ENCODE peak calls at places on chromosomes 16 and 17, in five cellular contexts. H, U, V, Q and T are unnamed samples.

GRCh38 chr16:89946515-89946914 is 2.0 kb upstream of the DEF8 start:
- DNase-seq in Q (no peak), U (no peak), H (no peak), V (no peak), T (no peak)

GRCh38 chr17:40283662-40284061 is 4.0 kb upstream of the CDC6 start:
- DNase-seq in V (peak), H (no peak), Q (no peak), U (peak), T (no peak)

GRCh38 chr17:63972796-63973195 is at the start of gene SCN4A:
- DNase-seq in H (no peak), Q (no peak), U (no peak), V (no peak), T (no peak)

GRCh38 chr16:88471575-88471974 is 18.5 kb downstream of the ZFPM1 start:
- DNase-seq in Q (no peak), V (peak), U (no peak), H (no peak), T (no peak)

GRCh38 chr16:72291531-72291981 is 119.6 kb upstream of the PMFBP1 start:
- DNase-seq in Q (no peak), H (no peak), U (peak), V (peak), T (no peak)

GRCh38 chr17:5705081-5705875 is 121.0 kb upstream of the NLRP1 start:
- DNase-seq in U (no peak), Q (no peak), H (peak), V (no peak), T (no peak)

GRCh38 chr17:29155235-29155965 is 24.8 kb downstream of the MYO18A start:
- DNase-seq in U (no peak), V (peak), Q (peak), H (no peak), T (no peak)

GRCh38 chr16:31458073-31458834 is 1.0 kb upstream of the ARMC5 start:
- DNase-seq in Q (peak), H (peak), V (no peak), U (peak), T (peak)

GRCh38 chr17:68777243-68777855 is 176.2 kb upstream of the FAM20A start:
- DNase-seq in H (peak), V (peak), U (peak), Q (no peak), T (no peak)

DNA sequence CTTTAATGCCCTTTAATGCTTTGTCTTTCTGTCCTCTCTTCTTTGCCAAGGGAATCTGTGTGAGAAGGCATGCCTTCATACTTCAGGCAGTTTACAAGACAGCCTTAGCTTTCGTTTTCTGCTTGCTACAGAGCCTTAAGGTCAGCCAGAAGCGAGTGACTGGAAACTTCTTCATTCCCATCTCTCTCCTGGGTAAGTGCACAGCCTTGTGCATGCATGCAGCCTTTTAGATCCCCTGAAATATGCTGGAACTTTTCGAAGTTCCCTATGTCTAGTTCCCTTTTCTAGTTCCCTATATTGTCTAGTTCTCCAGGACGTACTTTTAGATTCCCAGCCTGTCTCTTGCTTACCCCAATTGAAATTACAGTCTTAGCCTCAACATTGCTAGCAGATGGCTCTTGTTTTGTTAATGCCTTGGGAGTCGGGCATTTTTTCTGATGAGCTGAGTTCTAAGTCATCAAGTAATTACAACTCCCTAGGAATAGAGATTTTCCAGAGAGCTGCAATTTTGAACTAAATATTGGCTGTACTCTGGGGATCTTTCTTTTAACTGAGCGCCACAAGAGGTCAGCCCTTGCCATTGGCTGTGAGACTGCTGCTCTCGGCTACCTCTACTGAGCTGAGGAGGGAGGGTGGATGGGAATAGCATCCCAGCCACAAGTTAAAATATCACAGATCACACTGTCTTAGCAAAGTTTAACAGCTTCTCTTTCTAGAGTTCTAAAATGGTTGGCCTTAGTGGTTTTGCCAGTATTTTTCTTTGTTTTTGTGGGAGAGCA is 22.7 kb upstream of the PPM1D start:
- DNase-seq in H (no peak), U (peak), V (peak), Q (no peak), T (no peak)
- TF ChIP-seq CTCF in H (no peak), U (no peak), V (peak), Q (no peak), T (no peak)

GRCh38 chr17:76540381-76541300 is 797 bp downstream of the PRCD start:
- DNase-seq in Q (peak), V (peak), H (peak), U (peak), T (no peak)
- TF ChIP-seq CTCF in Q (no peak), V (no peak), H (no peak), U (no peak), T (no peak)

GRCh38 chr16:85441189-85441889 is 171.8 kb upstream of the GSE1 start:
- DNase-seq in H (no peak), V (no peak), U (no peak), Q (no peak), T (no peak)
- TF ChIP-seq CTCF in H (no peak), V (no peak), U (no peak), Q (no peak), T (no peak)

DNA sequence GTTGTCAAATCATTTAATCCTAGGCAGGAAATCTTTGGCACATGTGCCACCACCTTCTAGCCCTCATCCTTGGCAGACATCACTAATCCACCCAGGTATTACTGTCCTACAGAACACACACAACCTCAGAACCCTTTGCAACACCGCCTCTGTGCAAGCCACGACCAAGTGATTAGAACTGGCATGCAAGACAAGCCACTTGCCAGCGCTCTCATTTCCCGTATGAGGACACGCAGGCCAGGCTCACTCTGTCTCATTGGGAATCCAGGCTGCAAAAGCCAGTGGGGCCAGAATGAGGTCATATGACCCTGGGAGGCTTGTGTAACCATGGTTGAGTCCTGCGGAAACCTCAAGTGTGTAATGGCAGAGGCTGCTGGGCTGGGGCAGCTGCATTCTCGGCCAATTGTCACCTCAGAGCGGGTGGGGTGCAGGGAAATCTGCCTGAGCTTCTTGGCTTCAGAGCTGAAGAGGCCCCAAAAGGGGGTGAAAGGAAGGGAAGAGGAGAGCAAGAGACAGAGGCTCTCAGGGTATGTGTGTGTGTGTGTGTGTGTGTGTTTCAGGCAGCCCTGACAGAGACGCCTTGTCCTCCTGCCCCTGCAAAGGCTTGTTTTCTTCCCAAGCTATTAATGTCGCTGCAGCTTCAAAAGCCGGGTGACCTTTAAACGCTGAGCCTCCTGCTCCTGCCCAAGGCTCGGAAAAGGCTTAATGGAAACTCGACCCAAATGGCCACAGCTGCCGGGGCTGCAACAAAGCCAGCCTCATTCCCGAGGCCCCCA is 43.2 kb upstream of the MRPS23 start:
- DNase-seq in Q (peak), H (no peak), V (peak), U (peak), T (no peak)
- TF ChIP-seq CTCF in Q (no peak), H (peak), V (peak), U (no peak), T (no peak)